ENCODE peak calls at places on chromosome 17, in four cellular contexts. Q is SK-N-SH, N is H1, H is WTC11. O is an unnamed sample.
A peak's percentile ranks its signal among the peaks of the same experiment; 100 is the strongest.

GRCh38 chr17:31202968-31203367 is 94.1 kb downstream of the OMG start:
- DNase-seq in Q (no peak), H (no peak), N (no peak), O (no peak)

GRCh38 chr17:12024332-12024731 is 3.7 kb downstream of the MAP2K4 start:
- DNase-seq in N (no peak), H (no peak), Q (no peak), O (no peak)

GRCh38 chr17:44219636-44220210 is at the start of gene UBTF:
- DNase-seq in N (peak; percentile 75), H (peak; percentile 72), Q (peak; percentile 81), O (peak; percentile 77)

GRCh38 chr17:21512307-21513011 is 136.3 kb downstream of the KCNJ12 start:
- DNase-seq in N (no peak), H (no peak), Q (no peak), O (no peak)

GRCh38 chr17:58006563-58006923 is 503 bp downstream of the SRSF1 start:
- DNase-seq in N (peak; percentile 60), H (peak; percentile 33), Q (peak; percentile 86), O (peak; percentile 90)

GRCh38 chr17:44581868-44582267 is 24.6 kb downstream of the FZD2 start:
- DNase-seq in H (no peak), N (no peak), Q (peak; percentile 68), O (no peak)

GRCh38 chr17:49949634-49950033 is 19.4 kb upstream of the DLX4 start:
- DNase-seq in Q (no peak), N (no peak), H (no peak), O (no peak)

GRCh38 chr17:31378638-31379037 is 12.8 kb upstream of the RAB11FIP4 start:
- DNase-seq in N (no peak), Q (no peak), H (no peak), O (no peak)

GRCh38 chr17:78745407-78746088 is 36.5 kb downstream of the CYTH1 start:
- DNase-seq in H (peak; percentile 28), Q (no peak), N (no peak), O (no peak)

GRCh38 chr17:78144146-78144719 is 2.0 kb upstream of the C17orf99 start:
- DNase-seq in N (no peak), H (no peak), Q (peak; percentile 73), O (peak; percentile 92)

GRCh38 chr17:2055494-2056220 is 754 bp downstream of the HIC1 start:
- DNase-seq in H (no peak), N (no peak), Q (no peak), O (no peak)
- TF ChIP-seq TEAD4 in H (no peak), N (no peak), Q (no peak), O (no peak)

DNA sequence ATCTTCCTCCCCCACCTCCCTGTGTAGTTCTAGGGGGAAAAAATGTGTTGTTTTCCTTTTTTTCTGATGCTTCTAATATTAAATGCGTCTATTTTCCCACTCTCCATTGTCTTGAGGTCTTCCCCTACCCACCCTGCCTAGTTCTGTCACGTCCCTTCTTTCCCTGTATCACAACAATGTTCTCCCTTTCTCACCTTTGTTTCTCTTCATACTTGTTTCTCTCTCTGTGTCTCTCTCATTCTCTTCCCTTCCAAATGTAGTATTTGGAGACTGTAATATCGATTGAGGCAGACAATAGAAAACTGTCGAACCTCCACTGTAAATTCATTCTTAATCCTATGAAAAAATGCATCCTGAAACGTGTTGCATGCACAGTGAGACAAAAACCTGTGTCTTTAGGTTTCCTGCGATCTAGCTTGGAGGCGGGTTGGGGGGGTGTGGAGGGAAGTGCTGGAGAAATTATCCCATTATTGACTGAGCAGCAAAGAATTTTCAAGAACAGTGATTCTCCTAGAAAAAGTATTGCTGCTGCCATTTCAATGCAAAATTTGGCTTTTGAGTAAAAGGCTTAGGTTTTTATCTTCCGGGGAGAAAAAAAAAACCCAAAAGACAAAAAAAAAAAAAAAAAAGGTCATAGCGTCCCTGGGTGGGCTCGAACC is 1.3 kb upstream of the PSMB3 start:
- DNase-seq in Q (peak; percentile 39), N (no peak), H (no peak), O (no peak)
- TF ChIP-seq TEAD4 in Q (no peak), N (no peak), H (no peak), O (no peak)

DNA sequence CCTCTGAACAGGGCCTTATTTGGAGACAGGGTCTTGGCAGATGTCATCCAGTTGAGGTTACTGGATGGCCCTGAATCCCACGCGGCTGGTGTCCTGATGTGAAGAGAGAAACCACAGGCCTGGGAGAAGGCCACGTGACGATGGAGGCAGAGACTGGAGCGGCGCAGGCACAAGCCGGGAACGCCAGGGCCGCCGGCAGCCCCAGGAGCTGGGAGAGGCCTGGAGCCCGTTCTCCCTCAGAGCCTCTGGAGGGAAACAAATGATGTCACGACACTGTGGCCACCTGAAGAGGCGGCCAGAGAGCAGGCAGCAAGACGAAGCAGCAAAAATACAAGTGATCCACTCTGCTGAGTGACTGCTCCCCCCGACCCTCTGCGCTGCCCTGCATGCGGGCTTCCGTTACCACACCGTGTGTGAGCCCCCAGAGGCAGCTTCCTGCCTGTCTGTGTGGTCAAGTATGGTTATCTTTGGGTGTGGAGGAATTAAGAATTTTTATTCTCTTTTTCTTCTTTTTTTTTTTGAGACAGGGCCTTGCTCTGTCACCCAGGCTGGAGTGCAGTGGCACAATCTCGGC is 11.6 kb downstream of the CD7 start:
- DNase-seq in H (no peak), Q (no peak), N (no peak), O (no peak)
- TF ChIP-seq TEAD4 in H (no peak), Q (no peak), N (no peak), O (no peak)

GRCh38 chr17:8963665-8964258 is 1.7 kb downstream of the PIK3R5 start:
- DNase-seq in N (no peak), H (no peak), Q (no peak), O (no peak)

GRCh38 chr17:8964801-8965393 is 610 bp downstream of the PIK3R5 start:
- DNase-seq in H (no peak), Q (no peak), N (no peak), O (no peak)

GRCh38 chr17:8963017-8963416 is 2.5 kb downstream of the PIK3R5 start:
- DNase-seq in N (no peak), H (no peak), Q (no peak), O (no peak)

GRCh38 chr17:8966926-8967325 is 1.4 kb upstream of the PIK3R5 start:
- DNase-seq in N (no peak), H (no peak), Q (no peak), O (no peak)

GRCh38 chr17:8965394-8966168 is at the start of gene PIK3R5:
- DNase-seq in H (peak; percentile 92), N (peak; percentile 90), Q (peak; percentile 60), O (peak; percentile 77)
- TF ChIP-seq TEAD4 in H (no peak), N (no peak), Q (no peak), O (no peak)

DNA sequence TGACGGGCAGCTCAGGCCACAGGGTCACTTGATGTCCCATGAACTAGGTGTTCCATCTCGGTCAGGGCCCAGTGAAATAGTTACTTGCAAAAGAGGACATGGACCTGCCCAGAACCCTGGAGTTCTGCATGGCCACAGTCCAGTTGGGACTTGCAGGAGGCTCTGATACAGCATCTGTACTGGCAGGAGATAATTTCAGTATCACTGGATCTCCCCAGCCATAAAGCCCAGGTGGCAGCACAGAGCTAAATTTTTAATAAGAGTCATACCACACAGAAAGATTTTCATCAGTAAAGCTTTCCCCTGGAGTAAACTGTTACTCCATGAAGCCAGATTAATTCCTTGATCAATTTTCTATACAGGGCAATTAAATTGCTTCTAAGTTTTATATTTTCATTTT is 18.0 kb upstream of the SLC16A5 start:
- DNase-seq in Q (peak; percentile 58), H (no peak), N (no peak), O (no peak)
- TF ChIP-seq TEAD4 in Q (no peak), H (no peak), N (no peak), O (no peak)

DNA sequence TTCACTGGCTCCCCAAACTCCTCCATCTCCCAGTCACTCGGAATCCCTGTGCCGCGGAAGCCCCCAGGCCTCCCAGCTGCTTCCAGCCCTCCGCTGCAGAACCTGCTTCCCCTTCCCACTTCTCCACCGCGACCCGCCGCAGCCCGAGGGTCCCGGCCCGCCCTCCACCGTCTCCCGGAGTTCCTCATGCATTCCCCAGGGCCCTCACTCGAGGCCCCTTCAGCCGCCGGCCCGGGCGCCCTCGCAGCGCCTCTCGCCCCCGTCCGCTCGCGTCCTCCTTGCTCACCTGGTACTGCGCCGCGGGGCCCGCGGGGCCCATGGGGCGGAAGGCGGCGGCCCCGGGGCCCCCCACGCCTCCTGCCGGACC is 329 bp downstream of the SMARCD2 start:
- DNase-seq in H (peak; percentile 40), Q (no peak), N (peak; percentile 63), O (no peak)
- TF ChIP-seq TEAD4 in H (no peak), Q (no peak), N (no peak), O (no peak)

GRCh38 chr17:82648761-82649474 is 674 bp upstream of the WDR45B start:
- DNase-seq in N (peak; percentile 66), H (peak; percentile 57), Q (peak; percentile 95), O (peak; percentile 89)
- TF ChIP-seq TEAD4 in N (no peak), H (no peak), Q (no peak), O (no peak)

DNA sequence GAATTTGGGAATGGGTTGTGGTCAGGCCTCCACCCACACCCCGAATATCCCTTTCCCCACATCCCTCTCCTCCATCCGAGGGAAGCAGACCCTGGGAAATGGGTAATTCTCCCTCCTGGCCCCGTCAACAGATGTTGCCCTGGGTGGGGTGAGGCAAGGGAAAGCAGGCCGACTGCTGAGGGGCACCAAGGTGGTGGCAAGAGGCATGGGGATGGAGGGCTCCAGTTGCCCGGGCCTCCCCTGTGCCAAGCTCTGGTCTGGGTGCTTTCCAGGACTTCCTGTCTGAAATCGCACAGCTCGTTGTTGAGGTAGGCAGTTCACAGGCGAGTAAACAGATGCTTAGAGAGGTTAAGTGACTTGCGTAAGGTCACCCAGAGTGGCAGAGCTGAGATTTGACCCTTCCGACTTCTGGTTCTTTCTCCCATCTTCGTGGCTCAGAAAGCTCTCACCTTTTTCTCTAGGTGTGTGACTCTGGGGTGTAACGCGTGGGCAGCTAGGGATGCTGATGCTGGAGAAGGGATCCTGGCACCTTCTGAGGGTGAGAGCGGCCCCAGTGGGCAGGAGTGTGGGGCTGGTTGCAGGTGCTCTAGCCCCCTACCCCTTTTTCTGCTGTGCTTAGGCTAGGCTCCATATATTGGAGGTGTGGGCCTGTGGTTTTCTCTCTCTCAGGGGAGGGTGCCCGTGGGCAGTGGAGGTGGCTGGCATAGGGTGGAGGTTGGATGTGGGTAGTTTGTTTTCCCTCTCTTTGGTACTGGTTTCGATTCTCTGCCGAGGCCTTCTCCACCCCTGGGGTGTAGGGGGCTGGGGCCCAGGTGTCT is 17.2 kb downstream of the RARA start:
- DNase-seq in H (no peak), Q (no peak), N (no peak), O (no peak)
- TF ChIP-seq TEAD4 in H (no peak), Q (no peak), N (no peak), O (no peak)

GRCh38 chr17:41421116-41421515 is 3.3 kb downstream of the KRT37 start:
- DNase-seq in H (no peak), N (no peak), Q (no peak), O (no peak)
- TF ChIP-seq TEAD4 in H (no peak), N (no peak), Q (no peak), O (no peak)

GRCh38 chr17:13638855-13639458 is 37.2 kb upstream of the HS3ST3A1 start:
- DNase-seq in H (no peak), N (no peak), Q (no peak), O (no peak)
- TF ChIP-seq TEAD4 in H (no peak), N (no peak), Q (no peak), O (no peak)

O was measured in K562.